ENCODE peak calls at places on chromosomes 5 and 9, in four cellular contexts. One of them, this sample, is unnamed.

GRCh38 chr5:67297376-67297775 is 100.8 kb upstream of the CD180 start:
- DNase-seq in lung: no peak
- DNase-seq in effector memory CD4-positive, alpha-beta T cell: no peak
- DNase-seq in A549: no peak
- DNase-seq in this sample: no peak

GRCh38 chr5:124285071-124285470 is 461.4 kb downstream of the ZNF608 start:
- DNase-seq in effector memory CD4-positive, alpha-beta T cell: no peak
- DNase-seq in A549: no peak
- DNase-seq in lung: peak
- DNase-seq in this sample: no peak

GRCh38 chr9:2281803-2282185 is 266.6 kb downstream of the SMARCA2 start:
- DNase-seq in lung: no peak
- DNase-seq in effector memory CD4-positive, alpha-beta T cell: no peak
- DNase-seq in A549: no peak
- DNase-seq in this sample: no peak

GRCh38 chr9:94923333-94924089 is 197.0 kb downstream of the AOPEP start:
- DNase-seq in A549: no peak
- DNase-seq in lung: no peak
- DNase-seq in effector memory CD4-positive, alpha-beta T cell: no peak
- DNase-seq in this sample: no peak

GRCh38 chr9:90871327-90871935 is 69.8 kb downstream of the SYK start:
- DNase-seq in A549: no peak
- DNase-seq in lung: no peak
- DNase-seq in effector memory CD4-positive, alpha-beta T cell: no peak
- DNase-seq in this sample: no peak

GRCh38 chr9:8649157-8649556 is 849.6 kb upstream of the DMAC1 start:
- DNase-seq in A549: no peak
- DNase-seq in lung: no peak
- DNase-seq in effector memory CD4-positive, alpha-beta T cell: no peak
- DNase-seq in this sample: no peak

GRCh38 chr5:177163500-177163899 is 29.9 kb downstream of the NSD1 start:
- DNase-seq in A549: no peak
- DNase-seq in effector memory CD4-positive, alpha-beta T cell: no peak
- DNase-seq in lung: no peak
- DNase-seq in this sample: no peak

GRCh38 chr5:1479581-1480188 is 34.4 kb upstream of the SLC6A3 start:
- DNase-seq in effector memory CD4-positive, alpha-beta T cell: peak
- DNase-seq in A549: peak
- DNase-seq in lung: no peak
- DNase-seq in this sample: peak

GRCh38 chr5:52725065-52725746 is 62.5 kb upstream of the ITGA1 start:
- DNase-seq in effector memory CD4-positive, alpha-beta T cell: peak
- DNase-seq in A549: no peak
- DNase-seq in lung: peak
- DNase-seq in this sample: peak

GRCh38 chr9:6105738-6106137 is 90.3 kb upstream of the RANBP6 start:
- DNase-seq in lung: no peak
- DNase-seq in A549: no peak
- DNase-seq in effector memory CD4-positive, alpha-beta T cell: no peak
- DNase-seq in this sample: no peak

GRCh38 chr9:35906923-35907699 is 1.1 kb downstream of the HRCT1 start:
- DNase-seq in effector memory CD4-positive, alpha-beta T cell: no peak
- DNase-seq in lung: peak
- DNase-seq in A549: no peak
- DNase-seq in this sample: peak

DNA sequence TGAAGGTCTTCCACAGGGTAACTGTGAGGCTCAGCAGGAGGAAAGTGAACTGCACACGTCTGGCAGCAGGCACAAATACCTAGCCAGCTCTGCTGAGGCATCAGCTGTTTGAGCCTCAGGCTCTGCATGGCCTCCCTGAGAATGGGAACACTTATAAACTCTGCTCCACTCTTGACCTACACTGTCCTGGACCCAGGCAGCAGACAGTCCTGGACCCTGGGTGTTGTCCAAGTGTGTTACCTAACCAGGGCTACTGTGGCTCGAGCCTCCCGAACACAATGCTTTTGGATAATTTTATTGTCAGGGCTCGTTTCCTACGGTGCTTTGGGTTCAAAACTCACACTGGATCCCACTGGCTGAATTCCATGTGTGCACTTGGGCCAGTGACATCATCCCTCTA is 497.9 kb downstream of the SEMA5A start:
- DNase-seq in lung: no peak
- DNase-seq in A549: no peak
- DNase-seq in effector memory CD4-positive, alpha-beta T cell: no peak
- DNase-seq in this sample: no peak
- H3K27ac ChIP-seq in lung: no peak
- H3K27ac ChIP-seq in A549: no peak
- H3K27ac ChIP-seq in effector memory CD4-positive, alpha-beta T cell: no peak
- H3K27ac ChIP-seq in this sample: no peak

GRCh38 chr9:15543033-15543791 is 9.6 kb upstream of the CCDC171 start:
- DNase-seq in A549: no peak
- DNase-seq in effector memory CD4-positive, alpha-beta T cell: no peak
- DNase-seq in lung: no peak
- DNase-seq in this sample: no peak
- H3K27ac ChIP-seq in A549: no peak
- H3K27ac ChIP-seq in effector memory CD4-positive, alpha-beta T cell: no peak
- H3K27ac ChIP-seq in lung: no peak
- H3K27ac ChIP-seq in this sample: no peak

DNA sequence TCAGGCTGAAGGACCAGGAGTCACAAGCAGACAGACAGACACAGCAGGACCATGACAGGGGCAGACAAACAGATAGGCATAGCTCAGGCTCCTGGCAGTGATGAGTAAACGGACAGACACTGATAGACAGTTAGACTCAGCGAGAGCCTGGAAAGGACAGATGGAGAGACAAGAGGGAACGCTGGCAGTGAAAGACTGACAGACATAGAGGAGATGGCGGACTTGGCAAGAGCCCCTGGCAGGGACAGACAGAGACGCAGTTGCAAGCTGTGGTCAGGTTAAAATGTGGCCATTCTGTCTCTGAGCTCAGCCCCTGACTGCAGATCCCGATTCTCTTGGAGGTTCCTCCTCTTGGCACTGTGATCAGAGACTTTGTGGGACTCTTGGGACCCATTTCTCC is 13.6 kb downstream of the CSF2 start:
- DNase-seq in effector memory CD4-positive, alpha-beta T cell: no peak
- DNase-seq in A549: no peak
- DNase-seq in lung: no peak
- DNase-seq in this sample: no peak
- H3K27ac ChIP-seq in effector memory CD4-positive, alpha-beta T cell: no peak
- H3K27ac ChIP-seq in A549: no peak
- H3K27ac ChIP-seq in lung: no peak
- H3K27ac ChIP-seq in this sample: no peak

GRCh38 chr5:143142596-143143435 is 260.7 kb downstream of the NR3C1 start:
- DNase-seq in A549: no peak
- DNase-seq in lung: no peak
- DNase-seq in effector memory CD4-positive, alpha-beta T cell: no peak
- DNase-seq in this sample: no peak
- H3K27ac ChIP-seq in A549: peak
- H3K27ac ChIP-seq in lung: peak
- H3K27ac ChIP-seq in effector memory CD4-positive, alpha-beta T cell: no peak
- H3K27ac ChIP-seq in this sample: no peak

GRCh38 chr9:121648799-121649198 is 2.6 kb upstream of the DAB2IP start:
- DNase-seq in A549: no peak
- DNase-seq in lung: no peak
- DNase-seq in effector memory CD4-positive, alpha-beta T cell: no peak
- DNase-seq in this sample: no peak

GRCh38 chr9:121651295-121652036 is at the start of gene DAB2IP:
- DNase-seq in lung: no peak
- DNase-seq in effector memory CD4-positive, alpha-beta T cell: no peak
- DNase-seq in A549: no peak
- DNase-seq in this sample: no peak

GRCh38 chr9:121649476-121650219 is 1.8 kb upstream of the DAB2IP start:
- DNase-seq in lung: no peak
- DNase-seq in A549: no peak
- DNase-seq in effector memory CD4-positive, alpha-beta T cell: no peak
- DNase-seq in this sample: no peak

GRCh38 chr9:121651014-121651294 is 480 bp upstream of the DAB2IP start:
- DNase-seq in effector memory CD4-positive, alpha-beta T cell: no peak
- DNase-seq in A549: no peak
- DNase-seq in lung: no peak
- DNase-seq in this sample: no peak

DNA sequence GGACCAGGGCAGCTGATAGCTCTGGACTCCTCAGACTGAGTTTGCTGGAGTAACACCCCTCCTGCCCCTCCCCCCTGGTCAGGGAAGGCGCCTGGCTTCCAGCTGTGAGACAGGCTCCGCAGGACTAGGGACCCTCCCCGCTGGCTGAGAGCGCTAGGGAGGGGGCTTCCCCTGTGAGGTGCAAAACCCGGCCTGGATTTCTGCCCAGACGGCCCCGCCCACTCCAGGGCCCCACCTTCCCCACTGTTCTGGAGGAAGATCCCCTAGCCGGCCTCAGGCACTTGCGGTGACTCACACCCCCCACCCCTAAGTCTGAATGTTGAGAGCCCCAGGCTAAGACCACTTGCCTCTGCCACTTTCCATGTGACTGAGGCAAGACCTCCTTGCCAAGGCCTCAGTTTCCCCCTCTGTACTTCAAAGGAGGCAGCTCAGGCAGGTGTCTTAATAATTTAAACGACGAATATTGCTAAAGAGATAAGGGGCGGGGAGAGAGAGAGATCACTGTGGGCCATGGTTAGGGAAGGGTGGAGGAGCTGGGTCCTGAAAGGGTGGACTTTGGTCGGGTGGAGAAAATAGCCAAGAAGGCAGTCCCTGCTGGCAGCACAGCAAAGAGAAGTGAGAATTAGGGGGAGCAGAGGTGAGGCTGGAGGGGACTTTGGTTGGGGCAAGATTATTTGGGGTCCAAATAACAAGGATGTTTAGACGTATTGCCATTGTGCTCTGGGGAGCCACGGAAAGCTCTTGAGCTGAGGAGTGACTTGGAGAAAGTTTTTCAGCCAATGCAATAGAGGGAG is 1.0 kb upstream of the DAB2IP start:
- DNase-seq in effector memory CD4-positive, alpha-beta T cell: no peak
- DNase-seq in lung: peak
- DNase-seq in A549: no peak
- DNase-seq in this sample: peak
- H3K27ac ChIP-seq in effector memory CD4-positive, alpha-beta T cell: no peak
- H3K27ac ChIP-seq in lung: no peak
- H3K27ac ChIP-seq in A549: peak
- H3K27ac ChIP-seq in this sample: no peak

GRCh38 chr9:131657456-131657855 is 82.4 kb downstream of the RAPGEF1 start:
- DNase-seq in effector memory CD4-positive, alpha-beta T cell: peak
- DNase-seq in A549: no peak
- DNase-seq in lung: no peak
- DNase-seq in this sample: no peak
- H3K27ac ChIP-seq in effector memory CD4-positive, alpha-beta T cell: peak
- H3K27ac ChIP-seq in A549: peak
- H3K27ac ChIP-seq in lung: no peak
- H3K27ac ChIP-seq in this sample: no peak

GRCh38 chr9:128257086-128257825 is 18.6 kb downstream of the GOLGA2 start:
- DNase-seq in effector memory CD4-positive, alpha-beta T cell: no peak
- DNase-seq in A549: no peak
- DNase-seq in lung: no peak
- DNase-seq in this sample: no peak

GRCh38 chr9:128257907-128258306 is 17.9 kb downstream of the GOLGA2 start:
- DNase-seq in lung: no peak
- DNase-seq in effector memory CD4-positive, alpha-beta T cell: no peak
- DNase-seq in A549: no peak
- DNase-seq in this sample: no peak

GRCh38 chr9:128260340-128260739 is 15.5 kb downstream of the GOLGA2 start:
- DNase-seq in effector memory CD4-positive, alpha-beta T cell: no peak
- DNase-seq in A549: no peak
- DNase-seq in lung: no peak
- DNase-seq in this sample: no peak

GRCh38 chr9:128258326-128258725 is 17.5 kb downstream of the GOLGA2 start:
- DNase-seq in effector memory CD4-positive, alpha-beta T cell: no peak
- DNase-seq in lung: no peak
- DNase-seq in A549: no peak
- DNase-seq in this sample: no peak

DNA sequence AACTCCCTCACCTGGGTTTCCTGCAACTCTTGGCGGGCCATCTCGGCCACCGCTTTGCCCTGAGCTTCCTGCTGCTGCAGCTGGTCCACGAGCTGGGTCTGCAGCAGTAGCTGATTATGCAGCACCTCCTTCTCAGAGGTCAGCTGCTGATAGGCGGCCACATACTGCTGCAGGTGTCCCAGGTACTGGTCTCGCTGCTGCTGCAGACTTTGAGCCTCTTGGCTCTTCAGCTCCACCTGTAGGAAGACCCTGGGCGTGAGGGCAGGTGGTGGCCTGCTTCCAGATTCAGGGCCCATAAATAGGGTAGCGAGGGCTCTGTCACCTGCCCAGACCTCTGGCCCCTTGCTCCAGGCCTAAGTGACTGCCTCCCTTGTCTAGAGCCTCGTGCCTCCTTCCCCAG is 16.7 kb downstream of the GOLGA2 start:
- DNase-seq in effector memory CD4-positive, alpha-beta T cell: no peak
- DNase-seq in A549: no peak
- DNase-seq in lung: no peak
- DNase-seq in this sample: no peak
- H3K27ac ChIP-seq in effector memory CD4-positive, alpha-beta T cell: no peak
- H3K27ac ChIP-seq in A549: no peak
- H3K27ac ChIP-seq in lung: no peak
- H3K27ac ChIP-seq in this sample: no peak

DNA sequence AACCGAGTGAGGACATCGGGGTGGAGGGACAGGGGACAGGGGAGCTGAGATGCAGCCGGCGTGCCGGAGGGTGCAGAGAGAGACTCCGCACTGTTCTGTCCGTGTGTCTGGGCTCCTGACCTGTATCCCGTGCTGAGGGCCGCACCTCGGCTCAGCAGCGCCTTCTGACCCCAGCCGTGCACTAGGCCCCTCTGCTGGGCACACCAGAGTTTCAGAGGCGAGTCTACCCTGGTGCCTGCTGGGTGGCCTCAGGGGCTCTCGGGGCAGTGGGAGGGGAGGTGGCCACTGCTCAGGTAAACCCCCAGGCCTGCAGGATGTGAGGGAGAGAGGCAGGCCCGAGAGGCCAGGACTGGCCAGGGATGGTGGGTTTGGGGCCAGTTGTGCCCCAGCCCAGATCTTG is 100.2 kb downstream of the RXRA start:
- DNase-seq in lung: no peak
- DNase-seq in A549: no peak
- DNase-seq in effector memory CD4-positive, alpha-beta T cell: no peak
- DNase-seq in this sample: no peak
- H3K27ac ChIP-seq in lung: no peak
- H3K27ac ChIP-seq in A549: no peak
- H3K27ac ChIP-seq in effector memory CD4-positive, alpha-beta T cell: no peak
- H3K27ac ChIP-seq in this sample: no peak